ENCODE peak calls at places on chromosomes 3 and 15, in ten cellular contexts. Y, O, F, W, U, A, N, L, T and K are unnamed samples. For H3K27me3, the result is how much of the 10 kb centered on the place peaks cover.

GRCh38 chr15:66691727-66692126 is 10.3 kb upstream of the SMAD6 start:
- DNase-seq in O (no peak), U (no peak), L (no peak), F (no peak), N (no peak), T (no peak), W (no peak), A (no peak), Y (no peak), K (no peak)

GRCh38 chr3:58052373-58053273 is 44.4 kb downstream of the FLNB start:
- DNase-seq in T (peak), N (peak), F (peak), U (peak), A (no peak), L (peak), Y (peak), W (no peak), O (peak), K (peak)

GRCh38 chr15:66803182-66803729 is 101.2 kb downstream of the SMAD6 start:
- DNase-seq in U (peak), L (peak), W (peak), Y (peak), A (peak), O (peak), N (peak), F (peak), T (peak), K (peak)

GRCh38 chr15:49174902-49175301 is 4.9 kb downstream of the GALK2 start:
- DNase-seq in U (no peak), Y (no peak), T (no peak), F (no peak), L (no peak), A (no peak), W (no peak), O (no peak), N (no peak), K (no peak)

GRCh38 chr3:124741027-124741426 is 10.8 kb downstream of the UMPS start:
- DNase-seq in U (no peak), L (no peak), O (no peak), F (no peak), A (no peak), W (no peak), Y (no peak), N (no peak), T (no peak), K (no peak)

GRCh38 chr15:101615986-101616848 is 36.0 kb downstream of the TM2D3 start:
- DNase-seq in O (no peak), L (peak), T (peak), N (peak), U (peak), W (peak), Y (peak), A (peak), F (no peak), K (no peak)

GRCh38 chr3:128210711-128211110 is 57.4 kb downstream of the EEFSEC start:
- DNase-seq in Y (no peak), A (no peak), U (no peak), O (no peak), F (no peak), W (no peak), L (no peak), N (no peak), T (no peak), K (no peak)

GRCh38 chr3:165188452-165188851 is 7.7 kb downstream of the SLITRK3 start:
- DNase-seq in O (no peak), F (no peak), W (no peak), T (no peak), Y (no peak), L (no peak), A (no peak), N (no peak), U (no peak), K (no peak)

GRCh38 chr3:69161587-69162196 is 39.3 kb upstream of the LMOD3 start:
- DNase-seq in F (no peak), T (no peak), U (no peak), Y (peak), L (peak), W (no peak), O (peak), A (peak), N (no peak), K (no peak)

GRCh38 chr3:160140756-160141155 is 84.5 kb upstream of the C3orf80 start:
- DNase-seq in N (no peak), A (no peak), T (no peak), O (no peak), W (no peak), F (no peak), L (no peak), Y (no peak), U (no peak), K (no peak)

GRCh38 chr15:99104788-99105515 is at the start of gene SYNM:
- DNase-seq in F (peak), Y (peak), A (peak), U (peak), O (no peak), T (peak), W (no peak), L (peak), N (peak), K (no peak)

GRCh38 chr3:32238027-32238815 is at the start of gene CMTM8:
- DNase-seq in A (peak), L (peak), T (peak), W (no peak), Y (no peak), F (no peak), O (no peak), U (peak), N (no peak), K (peak)

GRCh38 chr3:120791958-120792357 is 49.4 kb downstream of the GTF2E1 start:
- DNase-seq in A (no peak), O (no peak), Y (no peak), N (no peak), F (no peak), T (no peak), U (no peak), L (no peak), W (no peak), K (no peak)

GRCh38 chr15:88803920-88804247 is 648 bp downstream of the ACAN start:
- DNase-seq in O (no peak), U (no peak), Y (no peak), F (no peak), A (peak), L (no peak), N (no peak), W (no peak), T (no peak), K (no peak)

GRCh38 chr15:99703603-99704443 is 29.4 kb downstream of the LYSMD4 start:
- DNase-seq in F (no peak), N (no peak), L (peak), A (peak), U (no peak), O (peak), W (no peak), Y (peak), T (no peak), K (no peak)

GRCh38 chr15:89141885-89142284 is 53.6 kb downstream of the ABHD2 start:
- DNase-seq in W (no peak), L (no peak), A (no peak), F (no peak), N (no peak), O (no peak), T (no peak), Y (no peak), U (no peak), K (no peak)

GRCh38 chr3:196967412-196968232 is 1.0 kb downstream of the PIGZ start:
- DNase-seq in O (no peak), U (no peak), L (no peak), T (no peak), A (peak), Y (no peak), N (no peak), W (no peak), F (no peak), K (no peak)

GRCh38 chr15:87959080-87959479 is 297.5 kb downstream of the NTRK3 start:
- DNase-seq in U (no peak), A (peak), W (no peak), T (no peak), Y (no peak), F (no peak), L (no peak), N (no peak), O (no peak), K (no peak)

GRCh38 chr3:70516081-70516480 is 203.6 kb upstream of the MDFIC2 start:
- DNase-seq in A (no peak), O (no peak), U (no peak), Y (no peak), T (no peak), W (no peak), L (no peak), F (no peak), N (no peak), K (no peak)

GRCh38 chr3:37272743-37273142 is 98.4 kb upstream of the LRRFIP2 start:
- DNase-seq in F (no peak), L (no peak), Y (no peak), N (no peak), A (no peak), O (no peak), U (no peak), T (no peak), W (no peak), K (no peak)

GRCh38 chr15:98401029-98401428 is 247.3 kb upstream of the IGF1R start:
- DNase-seq in Y (no peak), A (no peak), N (peak), T (no peak), O (no peak), U (no peak), L (no peak), F (no peak), W (no peak), K (no peak)

DNA sequence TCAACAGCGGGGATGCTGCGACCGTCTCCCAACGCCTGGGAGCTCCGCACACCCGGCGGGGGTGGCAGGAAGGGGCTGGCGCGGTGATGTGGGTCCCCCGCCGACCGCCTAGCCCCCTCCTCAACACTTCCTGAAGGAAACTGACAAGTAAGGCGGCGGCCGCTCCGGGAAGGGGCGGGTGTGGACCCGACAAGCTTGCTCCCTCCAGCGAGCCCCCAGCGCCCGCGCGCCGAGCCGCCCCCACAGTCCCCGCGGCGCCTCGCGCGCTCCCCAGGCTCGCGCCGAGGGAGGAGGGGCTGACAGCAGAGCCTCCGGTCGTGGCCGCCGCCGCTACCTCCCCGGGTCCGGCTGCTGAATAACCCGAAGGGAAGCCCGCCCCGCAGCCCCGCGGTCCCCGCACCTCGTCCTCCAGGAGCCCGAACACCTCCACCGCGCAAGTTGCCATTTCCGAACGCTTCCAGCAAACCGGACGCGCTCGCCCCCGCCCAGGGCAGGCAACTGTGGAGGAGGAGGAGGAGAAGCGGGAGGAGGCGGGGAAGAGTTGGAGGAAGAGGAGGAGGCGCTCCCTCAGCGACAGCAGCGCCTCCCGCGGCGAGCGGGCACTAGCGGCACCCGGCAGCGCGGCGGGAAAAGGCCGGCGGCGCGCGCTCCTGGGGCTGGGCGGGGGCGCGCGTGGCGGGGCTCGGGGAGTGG is at the start of gene NEDD4:
- DNase-seq in A (peak), Y (peak), W (no peak), U (peak), F (peak), N (peak), T (peak), L (peak), O (no peak), K (peak)
- TF ChIP-seq POLR2AphosphoS5 in A (peak), Y (peak), W (no peak), U (peak), F (peak), N (peak), T (no peak), L (peak), O (peak), K (peak)

DNA sequence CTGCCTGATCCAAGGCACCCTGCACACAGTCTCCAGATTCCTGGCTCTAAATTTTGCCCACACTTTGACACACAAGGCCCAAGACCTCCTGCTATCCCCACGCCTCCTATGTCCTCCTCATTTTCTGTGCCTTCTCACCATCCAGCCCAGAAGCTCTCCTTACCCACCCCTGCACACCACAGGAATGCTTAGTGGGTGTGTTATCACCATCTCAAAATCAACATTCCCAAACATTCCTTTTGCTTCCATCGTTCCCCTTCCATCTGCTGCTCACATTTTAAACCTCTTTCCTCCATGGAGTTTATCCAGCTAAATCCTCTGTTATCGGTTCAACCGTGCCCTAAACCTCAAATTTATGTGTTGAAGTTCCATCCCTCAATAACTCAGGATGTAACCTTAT is 43.9 kb downstream of the DGKG start:
- DNase-seq in A (no peak), W (no peak), T (no peak), L (no peak), N (no peak), U (no peak), Y (no peak), O (no peak), F (no peak), K (no peak)
- H3K27me3 ChIP-seq in A (under half), W (under half), T (under half), L (under half), N (under half), U (under half), Y (under half), O (under half), F (under half), K (under half)

GRCh38 chr15:90364251-90364650 is 12.2 kb downstream of the ZNF774 start:
- DNase-seq in O (no peak), N (no peak), F (no peak), T (no peak), U (no peak), A (no peak), W (no peak), L (no peak), Y (no peak), K (no peak)
- H3K27ac ChIP-seq in O (peak), N (peak), F (no peak), T (no peak), U (no peak), A (no peak), W (no peak), L (no peak), Y (no peak), K (peak)

GRCh38 chr3:12793701-12794100 is 2.8 kb upstream of the CAND2 start:
- DNase-seq in W (no peak), U (no peak), O (no peak), Y (no peak), T (no peak), N (peak), L (no peak), A (no peak), F (no peak), K (no peak)

GRCh38 chr3:12797892-12798558 is 1.5 kb downstream of the CAND2 start:
- DNase-seq in A (no peak), L (no peak), F (no peak), O (no peak), N (no peak), U (no peak), Y (no peak), T (no peak), W (no peak), K (no peak)

GRCh38 chr3:12798559-12799179 is 2.2 kb downstream of the CAND2 start:
- DNase-seq in W (no peak), L (no peak), A (no peak), F (no peak), O (no peak), Y (no peak), U (no peak), N (no peak), T (no peak), K (no peak)

GRCh38 chr3:12797124-12797891 is 828 bp downstream of the CAND2 start:
- DNase-seq in F (no peak), U (no peak), N (no peak), O (no peak), Y (no peak), A (peak), L (no peak), W (no peak), T (no peak), K (no peak)

GRCh38 chr3:12796171-12797123 is at the start of gene CAND2:
- DNase-seq in N (peak), A (peak), Y (no peak), O (no peak), W (no peak), U (peak), L (peak), T (peak), F (peak), K (no peak)
- TF ChIP-seq POLR2AphosphoS5 in N (peak), A (peak), Y (no peak), O (no peak), W (no peak), U (no peak), L (no peak), T (no peak), F (no peak), K (peak)

DNA sequence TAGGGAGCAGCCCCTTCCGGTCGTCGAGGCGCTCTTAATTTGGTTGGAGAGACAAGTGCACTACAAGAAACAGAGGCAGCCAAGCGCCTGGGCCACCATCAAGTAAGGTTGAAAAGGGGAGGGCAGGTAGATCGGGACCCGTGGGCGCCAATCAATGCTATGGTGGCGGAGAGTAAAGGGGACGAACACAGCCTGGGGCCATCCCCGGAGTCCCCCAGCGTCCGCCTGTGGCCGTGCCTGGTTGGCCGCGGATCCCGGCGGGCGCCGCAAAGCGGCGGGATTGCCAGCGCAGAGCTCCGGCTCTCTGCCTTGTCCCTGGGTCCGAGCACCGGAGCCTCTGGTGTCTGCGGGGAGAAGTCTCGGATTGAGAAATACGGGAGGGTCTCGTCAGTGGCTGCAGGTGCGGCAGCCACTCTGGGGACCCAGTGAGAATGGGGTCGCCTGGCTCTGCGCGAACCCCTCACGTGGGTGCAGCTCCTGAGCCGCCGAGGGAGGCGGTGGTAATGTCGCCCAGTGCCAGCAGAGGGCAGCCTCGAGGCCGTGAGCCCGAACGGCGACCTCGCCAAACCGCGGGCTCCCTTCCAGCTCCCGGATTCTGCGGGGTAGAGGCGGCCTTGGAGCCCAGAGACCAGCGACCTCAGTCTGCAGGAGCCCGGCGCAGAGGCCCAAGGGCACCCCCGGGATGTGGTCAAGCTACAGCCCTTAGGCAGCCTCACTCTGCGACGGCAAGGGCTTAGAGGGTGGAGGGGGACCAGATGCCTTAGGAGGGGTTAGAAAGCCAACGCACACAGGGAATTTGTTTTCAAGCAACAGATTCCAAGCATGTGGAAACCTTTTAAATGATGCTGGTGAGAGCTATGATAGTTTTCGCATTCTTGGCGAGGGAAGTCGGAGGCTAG is 10.8 kb downstream of the FOXL2 start:
- DNase-seq in A (peak), Y (peak), O (no peak), U (peak), T (peak), F (peak), N (peak), L (peak), W (no peak), K (no peak)
- H3K27me3 ChIP-seq in A (half or more), Y (under half), O (under half), U (half or more), T (half or more), F (half or more), N (half or more), L (under half), W (half or more), K (half or more)

DNA sequence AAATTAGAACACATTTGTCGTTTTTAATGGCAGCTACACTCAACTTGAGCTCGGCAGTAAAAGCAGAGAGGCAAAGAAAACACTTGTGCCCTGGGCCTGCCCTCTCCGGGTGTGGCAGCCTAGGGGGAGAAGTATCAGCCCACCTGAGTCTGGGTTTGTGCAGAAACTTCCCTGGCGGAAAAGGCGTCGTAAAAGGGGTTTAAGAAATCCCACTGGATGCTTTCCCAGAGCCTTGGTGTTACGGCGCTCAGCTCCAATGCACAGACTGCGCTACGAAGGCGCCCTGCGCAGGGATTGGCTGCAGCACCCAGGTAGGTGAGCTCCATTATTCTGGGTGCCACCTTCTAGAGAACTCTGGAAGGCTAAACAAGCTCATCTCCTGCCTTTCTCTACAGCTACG is 461.5 kb upstream of the NR2F2 start:
- DNase-seq in N (no peak), W (no peak), U (no peak), A (no peak), F (no peak), Y (no peak), O (no peak), T (no peak), L (no peak), K (no peak)
- H3K27ac ChIP-seq in N (no peak), W (no peak), U (no peak), A (no peak), F (no peak), Y (no peak), O (no peak), T (no peak), L (no peak), K (no peak)

GRCh38 chr3:186540444-186541226 is 3.5 kb downstream of the CRYGS start:
- DNase-seq in L (peak), W (peak), T (peak), U (peak), F (peak), Y (peak), A (peak), O (peak), N (peak), K (peak)
- TF ChIP-seq POLR2AphosphoS5 in L (no peak), W (no peak), T (no peak), U (no peak), F (no peak), Y (no peak), A (no peak), O (no peak), N (no peak), K (peak)

GRCh38 chr3:10945683-10946287 is 46.8 kb upstream of the SLC6A1 start:
- DNase-seq in N (peak), A (peak), O (no peak), F (no peak), W (peak), Y (peak), L (peak), U (peak), T (peak), K (no peak)
- H3K27me3 ChIP-seq in N (under half), A (under half), O (under half), F (under half), W (under half), Y (under half), L (under half), U (under half), T (half or more), K (under half)